ENCODE peak calls at places on chromosomes 4 and X, in eight cellular contexts. U is AG04449; Z is choroid plexus epithelial cell; I is astrocyte of the spinal cord; S is PC-3; V is CD8-positive, alpha-beta T cell; E is cardiac muscle cell; P is colonic mucosa. X is an unnamed sample.
A peak's percentile ranks its signal among the peaks of the same experiment; 100 is the strongest.

GRCh38 chr4:52098618-52099017 is 47.5 kb downstream of the SPATA18 start:
- DNase-seq in U (no peak), Z (no peak), I (no peak), S (peak; percentile 62), V (no peak), E (peak; percentile 13), P (no peak), X (no peak)

GRCh38 chrX:119399772-119400101 is 601 bp downstream of the SLC25A43 start:
- DNase-seq in U (no peak), Z (peak; percentile 28), I (peak; percentile 24), S (no peak), V (no peak), E (no peak), P (no peak), X (peak; percentile 29)

GRCh38 chrX:65406532-65406931 is 128.1 kb downstream of the LAS1L start:
- DNase-seq in U (no peak), Z (no peak), I (no peak), S (no peak), V (peak; percentile 25), E (peak; percentile 18), P (no peak), X (no peak)

GRCh38 chrX:18931972-18932371 is 51.9 kb downstream of the PHKA2 start:
- DNase-seq in U (no peak), Z (peak; percentile 51), I (peak; percentile 21), S (peak; percentile 58), V (no peak), E (peak; percentile 24), P (peak; percentile 20), X (peak; percentile 41)

GRCh38 chr4:90543419-90544170 is 416.4 kb downstream of the CCSER1 start:
- DNase-seq in U (no peak), Z (no peak), I (no peak), S (no peak), V (no peak), E (no peak), P (no peak), X (no peak)

GRCh38 chr4:88456757-88457306 is at the start of gene HERC5:
- DNase-seq in U (peak; percentile 0), Z (peak; percentile 89), I (peak; percentile 88), S (peak; percentile 85), V (peak; percentile 92), E (peak; percentile 89), P (peak; percentile 94), X (peak; percentile 86)

GRCh38 chr4:81499840-81500239 is 28.1 kb upstream of the RASGEF1B start:
- DNase-seq in U (no peak), Z (no peak), I (no peak), S (no peak), V (no peak), E (no peak), P (no peak), X (no peak)

GRCh38 chr4:170083546-170083945 is 6.2 kb downstream of the AADAT start:
- DNase-seq in U (no peak), Z (no peak), I (no peak), S (no peak), V (no peak), E (no peak), P (no peak), X (no peak)

GRCh38 chr4:71526626-71527406 is 188.0 kb downstream of the SLC4A4 start:
- DNase-seq in U (no peak), Z (no peak), I (no peak), S (peak; percentile 33), V (no peak), E (no peak), P (no peak), X (no peak)

GRCh38 chr4:48930654-48931053 is 24.1 kb upstream of the OCIAD2 start:
- DNase-seq in U (no peak), Z (no peak), I (no peak), S (no peak), V (no peak), E (no peak), P (no peak), X (no peak)

GRCh38 chrX:134821370-134821769 is 163.1 kb upstream of the PLAC1 start:
- DNase-seq in U (no peak), Z (peak; percentile 51), I (peak; percentile 22), S (peak; percentile 56), V (no peak), E (no peak), P (no peak), X (peak; percentile 41)

GRCh38 chrX:68807818-68808217 is 21.0 kb upstream of the EFNB1 start:
- DNase-seq in U (no peak), Z (peak; percentile 30), I (peak; percentile 4), S (peak; percentile 59), V (no peak), E (peak; percentile 38), P (no peak), X (peak; percentile 33)

GRCh38 chr4:5941601-5942000 is 48.7 kb upstream of the CRMP1 start:
- DNase-seq in U (no peak), Z (no peak), I (no peak), S (no peak), V (no peak), E (no peak), P (no peak), X (no peak)

GRCh38 chrX:48919360-48919821 is 567 bp upstream of the PIM2 start:
- DNase-seq in U (no peak), Z (peak; percentile 59), I (no peak), S (no peak), V (peak; percentile 47), E (no peak), P (no peak), X (no peak)
- H3K4me3 ChIP-seq in U (peak overlapping the region; percentile 61), Z (peak overlapping the region; percentile 40), I (peak overlapping the region; percentile 57), S (peak overlapping the region; percentile 90), V (peak overlapping the region; percentile 90), E (peak overlapping the region; percentile 70), P (peak overlapping the region; percentile 31), X (no peak overlapping the region)

DNA sequence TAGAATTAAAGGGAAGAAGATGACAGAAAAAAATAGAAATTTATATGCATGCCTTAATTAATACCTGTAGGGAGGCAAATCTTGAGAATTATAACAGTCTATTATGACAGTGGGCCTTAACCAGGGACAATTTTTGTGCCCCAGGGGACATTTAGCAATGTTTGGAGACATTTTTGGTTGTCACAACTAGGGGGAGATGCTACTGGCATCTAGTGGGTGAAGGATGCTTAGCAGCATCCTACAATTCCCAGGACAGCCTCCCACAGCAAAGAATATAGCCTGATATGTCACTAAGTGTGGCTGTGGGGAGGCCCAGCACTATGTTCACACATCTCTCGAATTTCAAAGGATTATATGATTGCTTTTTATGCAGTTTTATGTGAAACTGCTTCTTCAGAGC is 10.5 kb downstream of the GPR82 start:
- DNase-seq in U (no peak), Z (peak; percentile 50), I (no peak), S (peak; percentile 46), V (peak; percentile 17), E (no peak), P (no peak), X (peak; percentile 27)
- TF ChIP-seq CTCF in U (peak; percentile 31), Z (peak; percentile 67), I (peak; percentile 58), S (peak; percentile 60), V (peak; percentile 19), E (peak; percentile 43), P (no peak), X (peak; percentile 62)

GRCh38 chr4:182139481-182139880 is 103.7 kb upstream of the TENM3 start:
- DNase-seq in U (no peak), Z (no peak), I (no peak), S (no peak), V (no peak), E (no peak), P (no peak), X (no peak)
- H3K4me3 ChIP-seq in U (peak overlapping the region; percentile 42), Z (peak overlapping the region; percentile 17), I (no peak overlapping the region), S (no peak overlapping the region), V (no peak overlapping the region), E (no peak overlapping the region), P (no peak overlapping the region), X (no peak overlapping the region)

DNA sequence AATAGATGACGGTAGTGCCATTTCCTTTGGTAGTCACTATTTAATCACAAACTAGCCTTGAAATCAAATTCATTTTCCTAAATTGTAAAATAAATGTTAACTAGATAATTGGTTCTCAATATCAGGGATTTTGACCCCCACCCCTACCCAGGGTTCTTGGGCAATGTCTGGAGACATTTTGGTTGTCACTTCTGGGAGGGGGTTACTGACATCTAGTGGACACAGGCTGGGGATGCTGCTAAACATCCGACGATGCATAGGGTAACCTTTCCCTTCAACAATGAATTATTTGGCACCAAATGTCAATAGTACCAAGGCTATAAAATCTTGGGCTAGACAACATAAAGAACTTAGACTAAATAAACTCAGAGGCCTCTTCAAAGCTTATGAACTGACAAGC is 285.8 kb upstream of the TRPC5 start:
- DNase-seq in U (no peak), Z (no peak), I (no peak), S (no peak), V (no peak), E (no peak), P (no peak), X (no peak)
- TF ChIP-seq CTCF in U (peak; percentile 23), Z (no peak), I (peak; percentile 24), S (peak; percentile 21), V (no peak), E (no peak), P (no peak), X (no peak)